ENCODE peak calls at places on chromosomes 7 and 10, in eight cellular contexts. M, H, V, K, U, E, G and F are unnamed samples.

GRCh38 chr10:118963963-118964362 is 65.6 kb upstream of the NANOS1 start:
- DNase-seq in U (no peak), H (no peak), E (no peak), K (no peak), V (no peak), G (no peak), M (no peak), F (no peak)

GRCh38 chr7:69898189-69898588 is 299.9 kb downstream of the AUTS2 start:
- DNase-seq in M (no peak), K (no peak), G (no peak), V (no peak), H (no peak), E (no peak), U (no peak), F (no peak)

GRCh38 chr7:84232653-84233052 is 38.1 kb upstream of the SEMA3A start:
- DNase-seq in V (no peak), K (peak; percentile 80), G (no peak), E (no peak), H (no peak), M (no peak), U (no peak), F (no peak)

GRCh38 chr7:112892263-112892662 is 102.1 kb upstream of the TMEM168 start:
- DNase-seq in V (no peak), U (no peak), M (no peak), G (no peak), H (no peak), K (peak; percentile 53), E (no peak), F (no peak)

GRCh38 chr7:70156052-70156451 is 557.8 kb downstream of the AUTS2 start:
- DNase-seq in K (no peak), M (no peak), H (no peak), E (no peak), V (no peak), G (no peak), U (no peak), F (no peak)

GRCh38 chr7:101927389-101928306 is 110.2 kb downstream of the CUX1 start:
- DNase-seq in V (no peak), M (no peak), U (no peak), G (no peak), H (no peak), K (no peak), E (no peak), F (no peak)

GRCh38 chr7:131827421-131827820 is 271.0 kb upstream of the PODXL start:
- DNase-seq in K (no peak), H (no peak), G (no peak), M (no peak), U (no peak), V (no peak), E (no peak), F (no peak)

GRCh38 chr7:131544021-131544420 is 12.4 kb downstream of the PODXL start:
- DNase-seq in H (no peak), K (no peak), G (no peak), E (no peak), V (no peak), M (no peak), U (no peak), F (no peak)

GRCh38 chr10:86486856-86487255 is 34.7 kb downstream of the WAPL start:
- DNase-seq in H (no peak), M (no peak), K (no peak), U (no peak), V (peak; percentile 71), E (no peak), G (no peak), F (no peak)

GRCh38 chr10:22670796-22671195 is 43.6 kb downstream of the PIP4K2A start:
- DNase-seq in E (no peak), M (no peak), G (no peak), H (no peak), U (no peak), K (no peak), V (no peak), F (no peak)

GRCh38 chr10:32893431-32893830 is 64.6 kb downstream of the ITGB1 start:
- DNase-seq in U (no peak), G (no peak), K (peak; percentile 64), H (no peak), V (no peak), E (no peak), M (no peak), F (no peak)

GRCh38 chr7:87083865-87084519 is 24.5 kb upstream of the ELAPOR2 start:
- DNase-seq in V (no peak), U (no peak), G (no peak), H (no peak), E (no peak), M (no peak), K (no peak), F (no peak)

GRCh38 chr7:148709019-148709418 is 10.3 kb downstream of the CUL1 start:
- DNase-seq in G (no peak), V (no peak), K (no peak), U (no peak), H (no peak), M (no peak), E (no peak), F (no peak)

GRCh38 chr10:34217524-34217923 is 597.6 kb downstream of the PARD3 start:
- DNase-seq in M (peak; percentile 27), U (no peak), E (no peak), H (no peak), G (no peak), V (no peak), K (no peak), F (no peak)

GRCh38 chr7:4631664-4632171 is 50.4 kb upstream of the FOXK1 start:
- DNase-seq in M (peak; percentile 74), U (no peak), K (peak; percentile 96), H (peak; percentile 95), E (no peak), V (no peak), G (no peak), F (peak; percentile 90)

GRCh38 chr10:121900443-121901174 is 27.2 kb downstream of the ATE1 start:
- DNase-seq in E (no peak), U (no peak), K (peak; percentile 71), V (peak; percentile 78), M (peak; percentile 32), H (no peak), G (peak; percentile 20), F (peak; percentile 63)

GRCh38 chr7:23074443-23075244 is 30.9 kb upstream of the KLHL7 start:
- DNase-seq in G (no peak), V (no peak), U (no peak), E (no peak), H (no peak), K (no peak), M (no peak), F (no peak)

GRCh38 chr7:124652237-124652636 is 113.4 kb downstream of the GPR37 start:
- DNase-seq in V (no peak), G (no peak), M (no peak), E (no peak), H (no peak), K (no peak), U (no peak), F (peak; percentile 23)

GRCh38 chr10:77600640-77601039 is 37.0 kb downstream of the KCNMA1 start:
- DNase-seq in U (no peak), H (no peak), G (no peak), V (no peak), K (no peak), M (no peak), E (no peak), F (no peak)

GRCh38 chr10:44380829-44381600 is 3.9 kb downstream of the CXCL12 start:
- DNase-seq in V (no peak), U (no peak), H (no peak), E (no peak), M (no peak), K (no peak), G (no peak), F (no peak)

GRCh38 chr10:125060486-125060850 is 99.9 kb downstream of the CTBP2 start:
- DNase-seq in G (no peak), H (no peak), E (no peak), V (no peak), K (no peak), M (no peak), U (no peak), F (no peak)

GRCh38 chr7:112386619-112387018 is 63.6 kb upstream of the IFRD1 start:
- DNase-seq in K (no peak), G (no peak), H (no peak), E (no peak), U (no peak), M (no peak), V (no peak), F (no peak)

GRCh38 chr10:47159361-47160228 is 140.4 kb upstream of the GDF10 start:
- DNase-seq in K (no peak), E (no peak), M (no peak), V (no peak), H (peak; percentile 92), G (no peak), U (no peak), F (no peak)

GRCh38 chr7:106345421-106346166 is 60.8 kb upstream of the NAMPT start:
- DNase-seq in M (no peak), G (no peak), H (no peak), V (no peak), E (no peak), U (no peak), K (no peak), F (no peak)

GRCh38 chr10:130884456-130884855 is 427.1 kb downstream of the TCERG1L start:
- DNase-seq in K (no peak), G (no peak), V (no peak), M (no peak), U (no peak), H (no peak), E (no peak), F (no peak)

GRCh38 chr7:108605582-108606173 is 36.0 kb downstream of the DNAJB9 start:
- DNase-seq in H (no peak), V (no peak), G (no peak), U (no peak), K (no peak), M (no peak), E (no peak), F (no peak)

GRCh38 chr7:128427289-128427891 is 17.6 kb upstream of the IMPDH1 start:
- DNase-seq in M (peak; percentile 44), U (no peak), V (peak; percentile 72), E (no peak), G (no peak), K (peak; percentile 76), H (no peak), F (peak; percentile 48)

GRCh38 chr7:100598425-100598824 is 3.7 kb upstream of the PCOLCE start:
- DNase-seq in U (no peak), H (no peak), M (no peak), G (no peak), E (no peak), V (no peak), K (no peak), F (no peak)

GRCh38 chr10:77104459-77104980 is 533.1 kb downstream of the KCNMA1 start:
- DNase-seq in M (peak; percentile 30), G (no peak), U (no peak), E (no peak), K (no peak), H (peak; percentile 95), V (no peak), F (peak; percentile 61)

GRCh38 chr10:77087406-77087805 is 550.2 kb downstream of the KCNMA1 start:
- DNase-seq in M (peak; percentile 50), H (no peak), G (no peak), V (no peak), E (no peak), K (no peak), U (no peak), F (no peak)

GRCh38 chr10:114654829-114655575 is 3.1 kb downstream of the ABLIM1 start:
- DNase-seq in H (no peak), K (no peak), E (no peak), V (no peak), U (no peak), M (no peak), G (no peak), F (no peak)

GRCh38 chr7:17134786-17135185 is 163.7 kb upstream of the AHR start:
- DNase-seq in V (peak; percentile 84), G (no peak), U (no peak), E (no peak), K (no peak), H (no peak), M (no peak), F (no peak)

GRCh38 chr10:55897436-55897835 is 463.6 kb downstream of the ZWINT start:
- DNase-seq in K (no peak), V (no peak), U (no peak), G (no peak), M (no peak), H (no peak), E (no peak), F (no peak)

GRCh38 chr7:44292876-44293560 is 32.4 kb downstream of the CAMK2B start:
- DNase-seq in U (peak; percentile 3), M (peak; percentile 4), K (no peak), E (no peak), V (no peak), G (peak; percentile 3), H (peak; percentile 83), F (no peak)